ENCODE peak calls at places on chromosomes 16 and 17, in eight cellular contexts. O, A, G, W, J, H, B and K are unnamed samples.

GRCh38 chr16:11586375-11586855 is 304 bp downstream of the LITAF start:
- DNase-seq in O (no peak), A (no peak), G (no peak), W (no peak), J (no peak), H (no peak), B (no peak), K (no peak)

GRCh38 chr16:3595110-3595486 is 16.3 kb downstream of the SLX4 start:
- DNase-seq in O (no peak), A (no peak), G (no peak), W (no peak), J (no peak), H (no peak), B (no peak), K (no peak)

GRCh38 chr17:45719335-45720071 is 64.6 kb upstream of the CRHR1 start:
- DNase-seq in O (no peak), A (no peak), G (no peak), W (peak; percentile 72), J (no peak), H (no peak), B (peak; percentile 54), K (no peak)

GRCh38 chr16:2436110-2436509 is 6.9 kb downstream of the CCNF start:
- DNase-seq in O (no peak), A (no peak), G (no peak), W (no peak), J (no peak), H (no peak), B (no peak), K (no peak)

GRCh38 chr16:48081656-48082055 is 74.1 kb downstream of the ABCC12 start:
- DNase-seq in O (no peak), A (no peak), G (no peak), W (peak; percentile 94), J (no peak), H (no peak), B (no peak), K (no peak)

GRCh38 chr17:30589431-30589830 is 112.2 kb downstream of the GOSR1 start:
- DNase-seq in O (no peak), A (no peak), G (no peak), W (no peak), J (no peak), H (no peak), B (no peak), K (no peak)

GRCh38 chr16:27951752-27952151 is 111.8 kb downstream of the GSG1L start:
- DNase-seq in O (no peak), A (no peak), G (no peak), W (peak; percentile 8), J (no peak), H (no peak), B (no peak), K (no peak)

GRCh38 chr17:49000943-49001342 is 3.8 kb downstream of the IGF2BP1 start:
- DNase-seq in O (no peak), A (no peak), G (no peak), W (peak; percentile 79), J (no peak), H (no peak), B (no peak), K (no peak)

GRCh38 chr17:42077770-42078169 is 20.5 kb downstream of the ZNF385C start:
- DNase-seq in O (no peak), A (no peak), G (no peak), W (no peak), J (no peak), H (no peak), B (no peak), K (no peak)